ENCODE peak calls at places on chromosomes 4 and X, in ten cellular contexts. Y is activated CD8-positive, alpha-beta memory T cell treated with anti-CD3 and anti-CD28 coated beads for 48 hours; N is hypothalamus; P is adipocyte; F is left cardiac atrium; V is anterior cingulate cortex; C is heart right ventricle; I is glutamatergic neuron; Q is hippocampal formation; T is smooth muscle cell of the brain vasculature. R is an unnamed sample.

GRCh38 chrX:50952406-50952805 is 41.9 kb downstream of the BMP15 start:
- DNase-seq in N (no peak), C (no peak), F (no peak), Y (no peak), I (no peak), Q (no peak), V (no peak), T (no peak), P (no peak), R (no peak)

GRCh38 chr4:41028392-41029076 is 185.8 kb downstream of the APBB2 start:
- DNase-seq in I (no peak), C (no peak), N (no peak), T (no peak), P (peak; percentile 58), Q (no peak), V (no peak), F (no peak), Y (no peak), R (no peak)

GRCh38 chrX:19070555-19070994 is 51.7 kb downstream of the ADGRG2 start:
- DNase-seq in C (no peak), P (no peak), V (peak; percentile 15), Q (no peak), I (no peak), Y (no peak), F (no peak), N (peak; percentile 0), T (no peak), R (no peak)

GRCh38 chrX:129360175-129360574 is 163.1 kb downstream of the SMARCA1 start:
- DNase-seq in F (peak; percentile 18), I (peak; percentile 43), Y (peak; percentile 0), C (peak; percentile 4), V (peak; percentile 2), T (peak; percentile 3), P (peak; percentile 36), N (peak; percentile 0), Q (peak; percentile 2), R (peak; percentile 9)

GRCh38 chrX:9829308-9830267 is 43.4 kb downstream of the SHROOM2 start:
- DNase-seq in Y (no peak), P (no peak), F (no peak), C (no peak), V (no peak), N (no peak), T (no peak), I (no peak), Q (no peak), R (no peak)

GRCh38 chr4:37604464-37604863 is 81.7 kb downstream of the RELL1 start:
- DNase-seq in Y (no peak), I (no peak), Q (no peak), T (no peak), V (no peak), F (no peak), C (no peak), N (no peak), P (peak; percentile 7), R (no peak)

GRCh38 chr4:4430492-4431195 is 43.7 kb downstream of the NSG1 start:
- DNase-seq in F (peak; percentile 50), Y (no peak), N (no peak), C (no peak), I (peak; percentile 84), P (peak; percentile 67), T (no peak), V (no peak), Q (no peak), R (no peak)

GRCh38 chr4:57131849-57132745 is 21.9 kb upstream of the IGFBP7 start:
- DNase-seq in F (no peak), Y (no peak), N (no peak), P (peak; percentile 34), V (peak; percentile 6), T (no peak), I (no peak), C (no peak), Q (no peak), R (no peak)

GRCh38 chrX:140057001-140057411 is 91.7 kb upstream of the CXorf66 start:
- DNase-seq in V (peak; percentile 32), N (peak; percentile 38), Q (peak; percentile 49), F (peak; percentile 76), P (peak; percentile 74), I (peak; percentile 82), T (peak; percentile 17), Y (peak; percentile 30), C (peak; percentile 60), R (peak; percentile 47)

GRCh38 chr4:10108818-10109783 is 7.5 kb downstream of the WDR1 start:
- DNase-seq in Y (no peak), T (no peak), I (no peak), N (no peak), C (no peak), Q (no peak), P (no peak), F (no peak), V (no peak), R (no peak)